ENCODE peak calls at places on chromosomes 2 and 18, in four cellular contexts. U, C, T and X are unnamed samples.

GRCh38 chr2:174856447-174856846 is 92.2 kb upstream of the CHRNA1 start:
- DNase-seq in U (no peak), C (no peak), T (no peak), X (no peak)

GRCh38 chr2:218992703-218993344 is 398 bp downstream of the CRYBA2 start:
- DNase-seq in U (no peak), C (no peak), T (no peak), X (no peak)

GRCh38 chr18:54949588-54949987 is 9.7 kb downstream of the CCDC68 start:
- DNase-seq in U (no peak), C (no peak), T (no peak), X (no peak)

GRCh38 chr2:85340034-85340892 is 12.5 kb upstream of the TGOLN2 start:
- DNase-seq in U (no peak), C (no peak), T (no peak), X (no peak)

GRCh38 chr2:96878171-96878570 is 8.3 kb upstream of the SEMA4C start:
- DNase-seq in U (no peak), C (no peak), T (no peak), X (no peak)

GRCh38 chr2:88545118-88545517 is 82.1 kb downstream of the EIF2AK3 start:
- DNase-seq in U (peak; percentile 41), C (peak; percentile 44), T (no peak), X (no peak)

GRCh38 chr2:238097201-238097987 is 2.7 kb upstream of the ESPNL start:
- DNase-seq in U (no peak), C (no peak), T (no peak), X (no peak)

GRCh38 chr2:96353032-96353561 is 17.5 kb downstream of the NCAPH start:
- DNase-seq in U (no peak), C (no peak), T (no peak), X (no peak)

GRCh38 chr18:44497294-44497693 is 183.4 kb upstream of the SETBP1 start:
- DNase-seq in U (no peak), C (no peak), T (no peak), X (no peak)

GRCh38 chr2:157124731-157125130 is 132.8 kb upstream of the GALNT5 start:
- DNase-seq in U (no peak), C (no peak), T (no peak), X (no peak)

GRCh38 chr18:30970201-30970816 is 72.2 kb downstream of the DSC3 start:
- DNase-seq in U (peak; percentile 9), C (peak; percentile 43), T (no peak), X (no peak)

GRCh38 chr2:120005834-120006521 is 6.9 kb upstream of the EPB41L5 start:
- DNase-seq in U (peak; percentile 65), C (peak; percentile 46), T (no peak), X (no peak)

GRCh38 chr2:37020212-37020886 is 54.0 kb upstream of the STRN start:
- DNase-seq in U (no peak), C (no peak), T (no peak), X (peak; percentile 55)

GRCh38 chr2:73986085-73986680 is 1.5 kb downstream of the TET3 start:
- DNase-seq in U (peak; percentile 43), C (peak; percentile 58), T (no peak), X (no peak)

GRCh38 chr2:102424754-102425153 is 1.8 kb downstream of the IL18RAP start:
- DNase-seq in U (no peak), C (peak; percentile 52), T (no peak), X (no peak)

GRCh38 chr2:110157153-110157793 is 41.7 kb upstream of the MALL start:
- DNase-seq in U (peak; percentile 13), C (peak; percentile 54), T (no peak), X (peak; percentile 33)

GRCh38 chr2:239609583-239610310 is 208.9 kb upstream of the HDAC4 start:
- DNase-seq in U (no peak), C (no peak), T (no peak), X (no peak)

GRCh38 chr2:197113221-197113831 is 186.8 kb upstream of the PGAP1 start:
- DNase-seq in U (peak; percentile 58), C (peak; percentile 41), T (no peak), X (no peak)

GRCh38 chr2:60104514-60105501 is 448.6 kb downstream of the BCL11A start:
- DNase-seq in U (no peak), C (peak; percentile 2), T (no peak), X (no peak)

GRCh38 chr2:106095478-106096392 is 98.4 kb downstream of the UXS1 start:
- DNase-seq in U (no peak), C (no peak), T (peak; percentile 56), X (no peak)

GRCh38 chr18:58776084-58776483 is 88.6 kb upstream of the ZNF532 start:
- DNase-seq in U (no peak), C (no peak), T (no peak), X (no peak)

GRCh38 chr2:38556007-38556801 is 46.5 kb downstream of the HNRNPLL start:
- DNase-seq in U (no peak), C (no peak), T (no peak), X (no peak)